ENCODE peak calls at places on chromosomes 16 and 17, in ten cellular contexts. O, J, B, U, Z, D, I, X, G and A are unnamed samples.

GRCh38 chr17:64024781-64025731 is 4.6 kb upstream of the ICAM2 start:
- DNase-seq in O (peak), X (no peak), Z (no peak), B (no peak), D (no peak), J (no peak), I (no peak), G (no peak), U (peak), A (peak)

GRCh38 chr16:82108774-82109173 is 61.2 kb downstream of the MPHOSPH6 start:
- DNase-seq in I (no peak), O (no peak), U (no peak), G (no peak), X (no peak), D (no peak), B (no peak), J (no peak), Z (no peak), A (no peak)

GRCh38 chr16:56115817-56116576 is 75.3 kb upstream of the GNAO1 start:
- DNase-seq in G (no peak), B (no peak), X (no peak), I (no peak), J (no peak), D (no peak), Z (no peak), O (no peak), U (no peak), A (no peak)

GRCh38 chr17:78745407-78746088 is 36.5 kb downstream of the CYTH1 start:
- DNase-seq in D (no peak), B (no peak), Z (no peak), J (no peak), G (peak), I (peak), X (no peak), O (peak), U (no peak), A (no peak)

GRCh38 chr17:49508061-49508865 is 13.2 kb downstream of the NGFR start:
- DNase-seq in Z (no peak), D (no peak), J (no peak), U (no peak), X (no peak), O (no peak), I (no peak), B (no peak), G (no peak), A (no peak)

GRCh38 chr17:60161598-60162330 is 12.0 kb downstream of the CA4 start:
- DNase-seq in D (no peak), X (no peak), B (peak), I (no peak), O (no peak), Z (no peak), J (no peak), G (peak), U (no peak), A (no peak)

GRCh38 chr17:13086142-13086769 is 68.4 kb upstream of the ELAC2 start:
- DNase-seq in X (no peak), J (no peak), I (no peak), G (no peak), Z (no peak), D (no peak), O (no peak), U (no peak), B (no peak), A (no peak)

GRCh38 chr17:81158688-81159590 is 6.4 kb upstream of the PVALEF start:
- DNase-seq in J (no peak), O (no peak), I (no peak), D (no peak), Z (no peak), G (no peak), U (no peak), X (no peak), B (no peak), A (no peak)

GRCh38 chr16:56878455-56878854 is 13.4 kb downstream of the SLC12A3 start:
- DNase-seq in X (no peak), O (no peak), G (no peak), I (no peak), D (no peak), U (no peak), B (no peak), Z (no peak), J (no peak), A (no peak)

GRCh38 chr16:55502801-55503366 is 6.0 kb upstream of the LPCAT2 start:
- DNase-seq in G (no peak), I (peak), O (no peak), X (peak), D (no peak), Z (peak), B (peak), J (no peak), U (no peak), A (peak)

GRCh38 chr17:46194393-46195216 is 1.4 kb upstream of the KANSL1 start:
- DNase-seq in G (peak), B (no peak), U (no peak), X (peak), I (no peak), J (peak), Z (no peak), D (peak), O (no peak), A (no peak)

GRCh38 chr16:81798311-81799137 is 19.4 kb downstream of the PLCG2 start:
- DNase-seq in B (no peak), Z (peak), U (no peak), I (no peak), J (no peak), X (no peak), G (no peak), O (peak), D (no peak), A (no peak)

GRCh38 chr16:12124742-12125141 is 148.2 kb downstream of the SNX29 start:
- DNase-seq in D (no peak), J (no peak), O (no peak), I (no peak), B (no peak), G (no peak), X (no peak), Z (no peak), U (no peak), A (no peak)